ENCODE peak calls at places on chromosomes 16 and 17, in ten cellular contexts. One of them, this sample, is unnamed.

GRCh38 chr17:50458290-50458689 is 10.4 kb downstream of the CHAD start:
- DNase-seq in cardiac fibroblast: no peak
- DNase-seq in brain microvascular endothelial cell: no peak
- DNase-seq in astrocyte of the spinal cord: no peak
- DNase-seq in RWPE1: peak; percentile 51
- DNase-seq in stomach: no peak
- DNase-seq in PC-9: no peak
- DNase-seq in left lung: no peak
- DNase-seq in BE2C: no peak
- DNase-seq in type B pancreatic cell: no peak
- DNase-seq in this sample: no peak

GRCh38 chr17:63285566-63285965 is 160.5 kb downstream of the CYB561 start:
- DNase-seq in RWPE1: no peak
- DNase-seq in PC-9: no peak
- DNase-seq in cardiac fibroblast: no peak
- DNase-seq in brain microvascular endothelial cell: no peak
- DNase-seq in stomach: no peak
- DNase-seq in BE2C: no peak
- DNase-seq in astrocyte of the spinal cord: peak; percentile 55
- DNase-seq in left lung: no peak
- DNase-seq in type B pancreatic cell: no peak
- DNase-seq in this sample: no peak

GRCh38 chr16:88561485-88562369 is 8.5 kb upstream of the ZC3H18 start:
- DNase-seq in cardiac fibroblast: peak; percentile 64
- DNase-seq in brain microvascular endothelial cell: peak; percentile 44
- DNase-seq in astrocyte of the spinal cord: peak; percentile 54
- DNase-seq in PC-9: no peak
- DNase-seq in left lung: peak; percentile 49
- DNase-seq in BE2C: peak; percentile 69
- DNase-seq in RWPE1: peak; percentile 72
- DNase-seq in stomach: peak; percentile 52
- DNase-seq in type B pancreatic cell: no peak
- DNase-seq in this sample: peak; percentile 10

GRCh38 chr17:15023589-15023988 is 241.5 kb downstream of the PMP22 start:
- DNase-seq in BE2C: no peak
- DNase-seq in PC-9: no peak
- DNase-seq in type B pancreatic cell: no peak
- DNase-seq in RWPE1: no peak
- DNase-seq in left lung: no peak
- DNase-seq in brain microvascular endothelial cell: no peak
- DNase-seq in stomach: no peak
- DNase-seq in cardiac fibroblast: no peak
- DNase-seq in astrocyte of the spinal cord: no peak
- DNase-seq in this sample: no peak

GRCh38 chr17:18961634-18962493 is 9.9 kb downstream of the SLC5A10 start:
- DNase-seq in left lung: no peak
- DNase-seq in stomach: no peak
- DNase-seq in type B pancreatic cell: no peak
- DNase-seq in brain microvascular endothelial cell: peak; percentile 64
- DNase-seq in RWPE1: no peak
- DNase-seq in cardiac fibroblast: peak; percentile 24
- DNase-seq in BE2C: no peak
- DNase-seq in PC-9: no peak
- DNase-seq in astrocyte of the spinal cord: no peak
- DNase-seq in this sample: no peak

GRCh38 chr17:50529849-50530248 is 2.7 kb upstream of the EPN3 start:
- DNase-seq in left lung: no peak
- DNase-seq in cardiac fibroblast: no peak
- DNase-seq in PC-9: no peak
- DNase-seq in stomach: no peak
- DNase-seq in brain microvascular endothelial cell: no peak
- DNase-seq in BE2C: no peak
- DNase-seq in RWPE1: no peak
- DNase-seq in type B pancreatic cell: no peak
- DNase-seq in astrocyte of the spinal cord: no peak
- DNase-seq in this sample: no peak

GRCh38 chr17:65181237-65182061 is 44.3 kb downstream of the RGS9 start:
- DNase-seq in stomach: no peak
- DNase-seq in RWPE1: no peak
- DNase-seq in cardiac fibroblast: no peak
- DNase-seq in astrocyte of the spinal cord: no peak
- DNase-seq in type B pancreatic cell: no peak
- DNase-seq in BE2C: no peak
- DNase-seq in left lung: no peak
- DNase-seq in brain microvascular endothelial cell: no peak
- DNase-seq in PC-9: no peak
- DNase-seq in this sample: peak; percentile 34

GRCh38 chr16:65122974-65123845 is 1.3 kb upstream of the CDH11 start:
- DNase-seq in RWPE1: peak; percentile 16
- DNase-seq in stomach: peak; percentile 26
- DNase-seq in type B pancreatic cell: no peak
- DNase-seq in astrocyte of the spinal cord: peak; percentile 74
- DNase-seq in PC-9: no peak
- DNase-seq in left lung: peak; percentile 47
- DNase-seq in brain microvascular endothelial cell: no peak
- DNase-seq in cardiac fibroblast: peak; percentile 78
- DNase-seq in BE2C: peak; percentile 15
- DNase-seq in this sample: peak; percentile 63

DNA sequence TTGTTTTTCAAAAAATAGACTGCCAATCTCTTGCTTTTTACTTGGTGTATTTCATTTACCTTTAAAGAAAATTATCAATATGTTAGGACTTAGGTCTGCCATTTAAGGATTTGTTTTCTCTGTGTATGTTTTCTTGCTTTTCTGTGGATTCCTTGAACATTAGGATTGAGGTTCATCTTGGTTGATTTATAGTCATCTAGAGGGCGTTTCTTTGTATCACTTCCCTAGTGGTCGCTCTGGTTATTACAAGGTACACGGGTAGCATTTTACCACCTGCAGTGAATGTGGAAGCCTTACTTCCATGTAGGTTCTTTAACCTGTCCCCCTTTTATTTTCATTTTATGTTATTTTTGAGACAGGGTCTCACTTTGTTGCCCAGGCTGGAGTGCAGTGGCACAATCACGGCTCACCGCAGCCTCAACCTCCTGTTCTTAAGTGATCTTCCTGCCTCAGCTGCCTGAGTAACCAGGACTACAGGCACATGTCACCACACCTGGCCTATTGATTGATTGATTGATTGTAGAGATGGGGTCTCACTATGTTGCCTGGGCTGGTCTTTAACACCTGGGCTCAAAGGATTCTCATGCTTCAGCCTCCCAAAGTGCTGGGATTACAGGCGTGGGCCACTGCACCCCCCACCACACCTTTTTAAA is 35.2 kb upstream of the CBX4 start:
- DNase-seq in BE2C: no peak
- DNase-seq in brain microvascular endothelial cell: peak; percentile 20
- DNase-seq in type B pancreatic cell: no peak
- DNase-seq in cardiac fibroblast: peak; percentile 39
- DNase-seq in RWPE1: peak; percentile 63
- DNase-seq in PC-9: no peak
- DNase-seq in astrocyte of the spinal cord: peak; percentile 33
- DNase-seq in left lung: no peak
- DNase-seq in stomach: no peak
- DNase-seq in this sample: no peak
- TF ChIP-seq CTCF in BE2C: peak; percentile 69
- TF ChIP-seq CTCF in brain microvascular endothelial cell: peak; percentile 55
- TF ChIP-seq CTCF in type B pancreatic cell: peak; percentile 75
- TF ChIP-seq CTCF in cardiac fibroblast: peak; percentile 59
- TF ChIP-seq CTCF in RWPE1: peak; percentile 71
- TF ChIP-seq CTCF in PC-9: peak; percentile 57
- TF ChIP-seq CTCF in astrocyte of the spinal cord: peak; percentile 56
- TF ChIP-seq CTCF in left lung: peak; percentile 45
- TF ChIP-seq CTCF in stomach: peak; percentile 39
- TF ChIP-seq CTCF in this sample: peak; percentile 74

GRCh38 chr17:27797390-27798091 is 2.8 kb downstream of the NOS2 start:
- DNase-seq in BE2C: no peak
- DNase-seq in brain microvascular endothelial cell: no peak
- DNase-seq in left lung: no peak
- DNase-seq in astrocyte of the spinal cord: no peak
- DNase-seq in RWPE1: no peak
- DNase-seq in PC-9: peak; percentile 76
- DNase-seq in type B pancreatic cell: no peak
- DNase-seq in cardiac fibroblast: no peak
- DNase-seq in stomach: no peak
- DNase-seq in this sample: no peak
- TF ChIP-seq CTCF in BE2C: no peak
- TF ChIP-seq CTCF in brain microvascular endothelial cell: no peak
- TF ChIP-seq CTCF in left lung: no peak
- TF ChIP-seq CTCF in astrocyte of the spinal cord: no peak
- TF ChIP-seq CTCF in RWPE1: no peak
- TF ChIP-seq CTCF in PC-9: no peak
- TF ChIP-seq CTCF in type B pancreatic cell: no peak
- TF ChIP-seq CTCF in cardiac fibroblast: peak; percentile 1
- TF ChIP-seq CTCF in stomach: no peak
- TF ChIP-seq CTCF in this sample: peak; percentile 44

GRCh38 chr17:38673714-38674012 is 1.1 kb downstream of the EPOP start:
- DNase-seq in PC-9: no peak
- DNase-seq in BE2C: no peak
- DNase-seq in left lung: no peak
- DNase-seq in stomach: peak; percentile 27
- DNase-seq in cardiac fibroblast: peak; percentile 18
- DNase-seq in brain microvascular endothelial cell: no peak
- DNase-seq in type B pancreatic cell: no peak
- DNase-seq in RWPE1: no peak
- DNase-seq in astrocyte of the spinal cord: no peak
- DNase-seq in this sample: no peak

GRCh38 chr17:38672788-38673713 is 1.7 kb downstream of the EPOP start:
- DNase-seq in astrocyte of the spinal cord: no peak
- DNase-seq in BE2C: no peak
- DNase-seq in cardiac fibroblast: no peak
- DNase-seq in brain microvascular endothelial cell: no peak
- DNase-seq in PC-9: no peak
- DNase-seq in RWPE1: no peak
- DNase-seq in type B pancreatic cell: no peak
- DNase-seq in left lung: no peak
- DNase-seq in stomach: no peak
- DNase-seq in this sample: no peak

GRCh38 chr17:38674749-38675615 is at the start of gene EPOP:
- DNase-seq in left lung: peak; percentile 88
- DNase-seq in cardiac fibroblast: peak; percentile 89
- DNase-seq in RWPE1: peak; percentile 91
- DNase-seq in type B pancreatic cell: peak; percentile 91
- DNase-seq in stomach: peak; percentile 91
- DNase-seq in astrocyte of the spinal cord: peak; percentile 71
- DNase-seq in PC-9: peak; percentile 62
- DNase-seq in brain microvascular endothelial cell: peak; percentile 66
- DNase-seq in BE2C: peak; percentile 96
- DNase-seq in this sample: peak; percentile 64

GRCh38 chr17:38671939-38672720 is 2.6 kb downstream of the EPOP start:
- DNase-seq in brain microvascular endothelial cell: no peak
- DNase-seq in left lung: no peak
- DNase-seq in BE2C: no peak
- DNase-seq in PC-9: no peak
- DNase-seq in type B pancreatic cell: no peak
- DNase-seq in astrocyte of the spinal cord: no peak
- DNase-seq in RWPE1: no peak
- DNase-seq in cardiac fibroblast: no peak
- DNase-seq in stomach: no peak
- DNase-seq in this sample: no peak

GRCh38 chr17:38674013-38674748 is 576 bp downstream of the EPOP start:
- DNase-seq in brain microvascular endothelial cell: no peak
- DNase-seq in PC-9: no peak
- DNase-seq in type B pancreatic cell: no peak
- DNase-seq in cardiac fibroblast: no peak
- DNase-seq in astrocyte of the spinal cord: no peak
- DNase-seq in stomach: peak; percentile 27
- DNase-seq in BE2C: peak; percentile 38
- DNase-seq in left lung: no peak
- DNase-seq in RWPE1: no peak
- DNase-seq in this sample: no peak
- TF ChIP-seq CTCF in brain microvascular endothelial cell: no peak
- TF ChIP-seq CTCF in PC-9: peak; percentile 37
- TF ChIP-seq CTCF in type B pancreatic cell: no peak
- TF ChIP-seq CTCF in cardiac fibroblast: no peak
- TF ChIP-seq CTCF in astrocyte of the spinal cord: no peak
- TF ChIP-seq CTCF in stomach: no peak
- TF ChIP-seq CTCF in BE2C: no peak
- TF ChIP-seq CTCF in left lung: no peak
- TF ChIP-seq CTCF in RWPE1: peak; percentile 23
- TF ChIP-seq CTCF in this sample: peak; percentile 32

GRCh38 chr17:47882247-47882646 is 13.8 kb upstream of the SP2 start:
- DNase-seq in BE2C: no peak
- DNase-seq in astrocyte of the spinal cord: no peak
- DNase-seq in type B pancreatic cell: no peak
- DNase-seq in brain microvascular endothelial cell: no peak
- DNase-seq in stomach: peak; percentile 46
- DNase-seq in RWPE1: no peak
- DNase-seq in cardiac fibroblast: peak; percentile 40
- DNase-seq in PC-9: peak; percentile 70
- DNase-seq in left lung: no peak
- DNase-seq in this sample: peak; percentile 50

GRCh38 chr17:47882695-47883588 is 13.1 kb upstream of the SP2 start:
- DNase-seq in astrocyte of the spinal cord: no peak
- DNase-seq in stomach: no peak
- DNase-seq in cardiac fibroblast: no peak
- DNase-seq in RWPE1: no peak
- DNase-seq in type B pancreatic cell: no peak
- DNase-seq in BE2C: no peak
- DNase-seq in left lung: no peak
- DNase-seq in brain microvascular endothelial cell: no peak
- DNase-seq in PC-9: no peak
- DNase-seq in this sample: no peak

GRCh38 chr17:47884427-47884740 is 11.7 kb upstream of the SP2 start:
- DNase-seq in left lung: no peak
- DNase-seq in RWPE1: no peak
- DNase-seq in PC-9: no peak
- DNase-seq in BE2C: no peak
- DNase-seq in type B pancreatic cell: no peak
- DNase-seq in cardiac fibroblast: no peak
- DNase-seq in brain microvascular endothelial cell: no peak
- DNase-seq in astrocyte of the spinal cord: no peak
- DNase-seq in stomach: no peak
- DNase-seq in this sample: no peak

GRCh38 chr17:47884905-47885735 is 10.9 kb upstream of the SP2 start:
- DNase-seq in cardiac fibroblast: no peak
- DNase-seq in BE2C: no peak
- DNase-seq in type B pancreatic cell: no peak
- DNase-seq in stomach: no peak
- DNase-seq in brain microvascular endothelial cell: no peak
- DNase-seq in RWPE1: no peak
- DNase-seq in astrocyte of the spinal cord: no peak
- DNase-seq in PC-9: peak; percentile 94
- DNase-seq in left lung: no peak
- DNase-seq in this sample: no peak

DNA sequence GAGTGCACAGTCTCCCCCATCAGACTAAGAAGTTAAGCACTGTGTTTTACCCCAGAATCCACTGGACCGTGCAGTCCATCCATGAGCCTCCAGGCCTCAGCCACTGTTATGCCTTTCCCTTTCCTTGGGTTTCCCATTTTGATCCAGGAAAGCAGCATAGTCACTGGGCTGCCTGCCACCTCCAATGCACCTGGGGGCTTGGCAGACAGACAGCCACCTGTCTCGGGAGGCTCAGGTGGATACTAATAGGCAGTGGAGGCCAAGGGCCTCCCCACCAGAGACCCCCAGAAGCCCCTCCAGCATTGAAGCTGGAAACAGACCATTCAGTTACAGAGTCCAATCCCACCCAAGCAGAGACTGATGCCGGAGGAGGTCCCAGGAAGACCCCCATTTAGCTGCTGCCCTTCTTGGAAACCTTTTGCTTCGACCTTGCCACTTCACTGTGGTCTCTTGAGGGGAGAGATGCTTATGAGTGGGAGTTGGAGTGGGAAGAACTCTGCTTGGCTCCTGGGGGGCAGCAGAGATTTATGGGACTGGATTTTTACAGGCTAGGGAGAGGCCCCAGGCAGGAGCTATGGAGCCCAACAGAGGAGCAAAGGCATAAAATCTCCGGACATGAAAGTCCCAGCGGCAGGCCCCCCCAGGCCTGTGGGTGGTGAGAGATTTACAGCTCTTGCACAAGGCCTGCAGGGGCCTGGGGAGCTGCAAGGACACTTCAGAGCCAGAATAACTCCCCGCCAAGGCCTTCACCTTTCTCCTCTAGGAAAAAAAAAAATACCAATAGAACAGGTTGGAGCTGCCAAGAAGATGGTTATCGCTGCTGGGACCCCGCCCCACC is 12.2 kb upstream of the SP2 start:
- DNase-seq in brain microvascular endothelial cell: no peak
- DNase-seq in PC-9: peak; percentile 95
- DNase-seq in cardiac fibroblast: no peak
- DNase-seq in left lung: no peak
- DNase-seq in BE2C: no peak
- DNase-seq in RWPE1: no peak
- DNase-seq in type B pancreatic cell: no peak
- DNase-seq in astrocyte of the spinal cord: no peak
- DNase-seq in stomach: no peak
- DNase-seq in this sample: no peak
- TF ChIP-seq CTCF in brain microvascular endothelial cell: no peak
- TF ChIP-seq CTCF in PC-9: no peak
- TF ChIP-seq CTCF in cardiac fibroblast: no peak
- TF ChIP-seq CTCF in left lung: no peak
- TF ChIP-seq CTCF in BE2C: no peak
- TF ChIP-seq CTCF in RWPE1: no peak
- TF ChIP-seq CTCF in type B pancreatic cell: no peak
- TF ChIP-seq CTCF in astrocyte of the spinal cord: no peak
- TF ChIP-seq CTCF in stomach: no peak
- TF ChIP-seq CTCF in this sample: no peak